ENCODE peak calls at places on chromosomes 3 and 15, in five cellular contexts. V is A549, P is HepG2, L is H1, D is K562. N is an unnamed sample.

GRCh38 chr3:99789322-99789721 is 28.3 kb upstream of the CMSS1 start:
- DNase-seq in P (peak; percentile 37), D (peak; percentile 8), L (no peak), V (peak; percentile 33), N (peak; percentile 67)

GRCh38 chr15:99486371-99487336 is 79.1 kb upstream of the MEF2A start:
- DNase-seq in P (no peak), V (peak; percentile 79), D (no peak), L (no peak), N (peak; percentile 60)

GRCh38 chr3:38916706-38917105 is 100.7 kb upstream of the SCN10A start:
- DNase-seq in L (no peak), V (no peak), P (no peak), D (no peak), N (peak; percentile 19)

GRCh38 chr3:141804778-141805639 is 41.8 kb downstream of the GRK7 start:
- DNase-seq in L (no peak), P (no peak), D (peak; percentile 82), V (no peak), N (no peak)

GRCh38 chr3:155701882-155702465 is 42.9 kb downstream of the PLCH1 start:
- DNase-seq in L (no peak), V (peak; percentile 36), D (peak; percentile 24), P (peak; percentile 62), N (peak; percentile 58)

GRCh38 chr3:163878396-163878795 is 1199.9 kb downstream of the SI start:
- DNase-seq in L (no peak), D (no peak), P (no peak), V (no peak), N (no peak)

GRCh38 chr3:116757310-116757709 is 47.7 kb downstream of the TUSC7 start:
- DNase-seq in V (no peak), L (no peak), P (no peak), D (no peak), N (no peak)

GRCh38 chr3:192817506-192817905 is 90.2 kb upstream of the FGF12 start:
- DNase-seq in V (no peak), D (no peak), P (no peak), L (no peak), N (no peak)

GRCh38 chr3:7062714-7063113 is 201.8 kb downstream of the GRM7 start:
- DNase-seq in D (no peak), P (no peak), V (no peak), L (no peak), N (no peak)

GRCh38 chr15:89349212-89349558 is 14.6 kb upstream of the POLG start:
- DNase-seq in P (no peak), D (no peak), L (no peak), V (no peak), N (no peak)

GRCh38 chr3:48524970-48525369 is 21.0 kb upstream of the SHISA5 start:
- DNase-seq in V (no peak), D (no peak), L (no peak), P (no peak), N (no peak)

GRCh38 chr3:14783480-14784086 is 35.2 kb upstream of the FGD5 start:
- DNase-seq in V (no peak), L (no peak), P (no peak), D (no peak), N (no peak)

GRCh38 chr3:69309810-69310209 is 76.1 kb downstream of the FRMD4B start:
- DNase-seq in D (no peak), L (no peak), V (no peak), P (peak; percentile 18), N (peak; percentile 26)

GRCh38 chr15:29420188-29420587 is 150.6 kb upstream of the NSMCE3 start:
- DNase-seq in L (no peak), P (no peak), V (no peak), D (no peak), N (no peak)

GRCh38 chr3:126461450-126462070 is 14.1 kb downstream of the ZXDC start:
- DNase-seq in D (no peak), V (no peak), L (no peak), P (no peak), N (no peak)

GRCh38 chr3:35919160-35919559 is 279.8 kb downstream of the ARPP21 start:
- DNase-seq in V (no peak), D (no peak), P (no peak), L (no peak), N (no peak)
- TF ChIP-seq MAFK in V (no peak), D (no peak), P (no peak), L (no peak), N (no peak)

GRCh38 chr3:79844176-79844575 is 76.4 kb upstream of the ROBO1 start:
- DNase-seq in P (no peak), L (no peak), V (no peak), D (no peak), N (no peak)
- TF ChIP-seq MAFK in P (no peak), L (no peak), V (no peak), D (no peak), N (no peak)

GRCh38 chr15:57509121-57509520 is 82.6 kb upstream of the MYZAP start:
- DNase-seq in P (no peak), D (no peak), L (no peak), V (no peak), N (no peak)
- TF ChIP-seq MAFK in P (no peak), D (no peak), L (no peak), V (peak; percentile 27), N (no peak)

GRCh38 chr3:23874359-23875120 is 42.2 kb downstream of the NKIRAS1 start:
- DNase-seq in V (no peak), P (no peak), D (no peak), L (no peak), N (peak; percentile 87)

GRCh38 chr3:23876901-23877300 is 39.9 kb downstream of the NKIRAS1 start:
- DNase-seq in P (no peak), V (no peak), D (no peak), L (no peak), N (no peak)

GRCh38 chr3:23879485-23879884 is 37.3 kb downstream of the NKIRAS1 start:
- DNase-seq in L (no peak), D (no peak), P (no peak), V (no peak), N (no peak)

GRCh38 chr3:23875326-23875725 is 41.5 kb downstream of the NKIRAS1 start:
- DNase-seq in P (no peak), D (no peak), L (no peak), V (no peak), N (no peak)

GRCh38 chr3:23877324-23877980 is 39.3 kb downstream of the NKIRAS1 start:
- DNase-seq in P (peak; percentile 25), V (no peak), D (no peak), L (no peak), N (peak; percentile 81)
- TF ChIP-seq MAFK in P (no peak), V (no peak), D (no peak), L (no peak), N (no peak)

GRCh38 chr3:122251428-122251827 is 68.0 kb downstream of the CASR start:
- DNase-seq in V (no peak), D (no peak), P (no peak), L (no peak), N (no peak)
- TF ChIP-seq MAFK in V (no peak), D (no peak), P (no peak), L (no peak), N (no peak)

GRCh38 chr15:57517027-57517671 is 74.6 kb upstream of the MYZAP start:
- DNase-seq in L (no peak), P (no peak), V (no peak), D (no peak), N (no peak)

GRCh38 chr15:57518779-57519410 is 72.8 kb upstream of the MYZAP start:
- DNase-seq in L (no peak), P (no peak), D (no peak), V (no peak), N (no peak)

GRCh38 chr15:57522148-57522547 is 69.6 kb upstream of the MYZAP start:
- DNase-seq in L (no peak), P (no peak), D (no peak), V (no peak), N (no peak)

GRCh38 chr15:57521503-57521902 is 70.2 kb upstream of the MYZAP start:
- DNase-seq in L (no peak), D (no peak), V (no peak), P (no peak), N (no peak)

GRCh38 chr15:57519806-57520205 is 71.9 kb upstream of the MYZAP start:
- DNase-seq in V (no peak), P (no peak), L (no peak), D (no peak), N (no peak)
- TF ChIP-seq MAFK in V (no peak), P (no peak), L (no peak), D (no peak), N (no peak)

GRCh38 chr3:58260733-58261132 is 23.1 kb downstream of the ABHD6 start:
- DNase-seq in P (no peak), L (no peak), D (no peak), V (no peak), N (peak; percentile 64)
- TF ChIP-seq MAFK in P (no peak), L (no peak), D (no peak), V (no peak), N (no peak)

GRCh38 chr15:74229686-74230085 is 6.4 kb upstream of the CCDC33 start:
- DNase-seq in P (no peak), D (no peak), L (no peak), V (no peak), N (no peak)

GRCh38 chr15:74225928-74226327 is 10.2 kb upstream of the CCDC33 start:
- DNase-seq in L (no peak), D (no peak), P (no peak), V (no peak), N (no peak)

GRCh38 chr15:74228723-74229081 is 7.4 kb upstream of the CCDC33 start:
- DNase-seq in P (no peak), D (no peak), L (no peak), V (no peak), N (peak; percentile 12)

GRCh38 chr15:74227968-74228722 is 8.0 kb upstream of the CCDC33 start:
- DNase-seq in V (no peak), P (no peak), D (no peak), L (no peak), N (no peak)

GRCh38 chr15:74226761-74227540 is 9.2 kb upstream of the CCDC33 start:
- DNase-seq in D (no peak), L (no peak), P (no peak), V (no peak), N (no peak)
- TF ChIP-seq MAFK in D (no peak), L (no peak), P (no peak), V (no peak), N (no peak)

DNA sequence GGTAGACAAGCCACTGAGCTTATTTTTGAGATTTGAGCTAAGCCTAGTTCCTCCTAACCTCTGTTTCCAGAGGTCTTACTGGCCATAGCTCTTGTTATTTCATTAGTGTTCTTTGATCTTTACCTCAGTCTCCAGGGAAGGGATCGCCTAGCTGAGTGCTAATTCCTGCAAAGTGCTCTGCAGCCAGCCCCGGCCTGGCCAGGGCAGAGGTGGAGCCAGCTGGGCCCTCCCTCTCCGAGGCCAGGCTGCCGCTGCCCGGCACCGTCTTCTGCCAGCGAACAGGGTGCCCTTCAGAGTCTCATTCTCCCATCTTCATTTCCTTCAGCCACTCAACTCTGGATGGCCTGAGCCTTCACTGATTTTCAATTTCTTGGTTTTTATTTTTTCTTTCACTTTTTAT is 19.7 kb downstream of the FAN1 start:
- DNase-seq in P (no peak), V (no peak), L (no peak), D (no peak), N (no peak)
- TF ChIP-seq MAFK in P (no peak), V (no peak), L (no peak), D (no peak), N (no peak)

N was measured in IMR-90.